ENCODE peak calls at places on chromosomes 3 and 15, in four cellular contexts. J, G, U and H are unnamed samples.

GRCh38 chr3:48684480-48685143 is 1.1 kb downstream of the NCKIPSD start:
- DNase-seq in J (no peak), G (no peak), U (no peak), H (no peak)

GRCh38 chr3:99747915-99748314 is 69.7 kb upstream of the CMSS1 start:
- DNase-seq in J (no peak), G (no peak), U (peak), H (no peak)

GRCh38 chr15:34038404-34039179 is 412 bp downstream of the AVEN start:
- DNase-seq in J (peak), G (peak), U (no peak), H (no peak)

GRCh38 chr3:181838940-181839914 is 127.5 kb downstream of the SOX2 start:
- DNase-seq in J (no peak), G (no peak), U (no peak), H (no peak)

GRCh38 chr3:138457863-138458735 is 23.7 kb downstream of the ESYT3 start:
- DNase-seq in J (no peak), G (peak), U (no peak), H (no peak)

GRCh38 chr3:194360568-194360967 is 9.0 kb downstream of the LRRC15 start:
- DNase-seq in J (no peak), G (no peak), U (no peak), H (no peak)

GRCh38 chr15:51796777-51797474 is 32.5 kb upstream of the TMOD3 start:
- DNase-seq in J (no peak), G (no peak), U (no peak), H (no peak)

GRCh38 chr3:56864090-56864489 is 62.3 kb upstream of the ARHGEF3 start:
- DNase-seq in J (peak), G (no peak), U (no peak), H (no peak)

GRCh38 chr3:38608961-38609360 is 40.5 kb downstream of the SCN5A start:
- DNase-seq in J (no peak), G (peak), U (no peak), H (peak)

GRCh38 chr3:46690798-46691197 is 2.7 kb downstream of the ALS2CL start:
- DNase-seq in J (no peak), G (peak), U (no peak), H (no peak)

GRCh38 chr15:71202712-71203111 is 87.4 kb downstream of the THSD4 start:
- DNase-seq in J (no peak), G (no peak), U (no peak), H (no peak)

GRCh38 chr3:122745365-122746021 is 48.1 kb downstream of the HSPBAP1 start:
- DNase-seq in J (no peak), G (no peak), U (no peak), H (no peak)

GRCh38 chr3:139629033-139629432 is 48.7 kb downstream of the NMNAT3 start:
- DNase-seq in J (peak), G (no peak), U (no peak), H (no peak)

GRCh38 chr3:37992271-37993066 is 1.9 kb downstream of the VILL start:
- DNase-seq in J (no peak), G (peak), U (no peak), H (peak)

GRCh38 chr3:195847061-195847950 is 35.6 kb upstream of the MUC4 start:
- DNase-seq in J (no peak), G (no peak), U (no peak), H (no peak)

GRCh38 chr3:188734395-188734794 is 437.4 kb upstream of the TPRG1 start:
- DNase-seq in J (no peak), G (no peak), U (no peak), H (no peak)